ENCODE peak calls at places on chromosomes 1 and 21, in five cellular contexts. O, J, E, D and I are unnamed samples.

GRCh38 chr1:7285856-7286454 is 485.1 kb upstream of the VAMP3 start:
- DNase-seq in O (no peak), J (no peak), E (no peak), D (no peak), I (no peak)

GRCh38 chr1:209823143-209824041 is 4.4 kb upstream of the UTP25 start:
- DNase-seq in J (no peak), D (no peak), E (peak; percentile 51), O (no peak), I (no peak)

GRCh38 chr1:215793210-215793609 is 226.1 kb downstream of the KCTD3 start:
- DNase-seq in E (no peak), D (no peak), O (no peak), J (no peak), I (no peak)

GRCh38 chr1:9426291-9426711 is 113.0 kb upstream of the SLC25A33 start:
- DNase-seq in E (no peak), O (no peak), J (peak; percentile 92), D (no peak), I (no peak)

GRCh38 chr1:208652300-208653160 is 408.3 kb upstream of the PLXNA2 start:
- DNase-seq in J (no peak), D (peak; percentile 26), E (peak; percentile 69), O (peak; percentile 16), I (peak; percentile 60)

GRCh38 chr1:30853350-30853749 is 55.2 kb downstream of the SDC3 start:
- DNase-seq in J (no peak), O (no peak), E (peak; percentile 47), D (no peak), I (no peak)

GRCh38 chr1:62573675-62574074 is 23.6 kb upstream of the ANGPTL3 start:
- DNase-seq in D (no peak), E (no peak), O (no peak), J (no peak), I (no peak)

GRCh38 chr21:41511858-41512257 is 3.9 kb upstream of the TMPRSS2 start:
- DNase-seq in O (no peak), D (no peak), J (no peak), E (no peak), I (no peak)

GRCh38 chr1:39048745-39049370 is 22.7 kb downstream of the NDUFS5 start:
- DNase-seq in J (no peak), D (no peak), O (no peak), E (no peak), I (no peak)

GRCh38 chr21:44442266-44443125 is 12.8 kb upstream of the LRRC3 start:
- DNase-seq in E (no peak), D (peak; percentile 14), J (peak; percentile 16), O (no peak), I (no peak)

GRCh38 chr1:181490740-181491712 is 7.7 kb downstream of the CACNA1E start:
- DNase-seq in J (no peak), E (no peak), D (no peak), O (peak; percentile 40), I (no peak)

GRCh38 chr21:31771685-31772084 is 39.8 kb upstream of the SCAF4 start:
- DNase-seq in E (no peak), D (no peak), O (no peak), J (no peak), I (no peak)

GRCh38 chr1:6534248-6534647 is 20.1 kb downstream of the NOL9 start:
- DNase-seq in E (no peak), O (no peak), J (no peak), D (no peak), I (no peak)

GRCh38 chr1:246659594-246660140 is 64.5 kb upstream of the SCCPDH start:
- DNase-seq in D (no peak), E (no peak), O (no peak), J (no peak), I (no peak)

GRCh38 chr1:234638832-234639799 is 29.1 kb upstream of the IRF2BP2 start:
- DNase-seq in D (peak; percentile 66), E (no peak), O (no peak), J (no peak), I (no peak)

GRCh38 chr1:64871256-64871655 is 95.1 kb downstream of the JAK1 start:
- DNase-seq in D (no peak), E (no peak), O (no peak), J (no peak), I (no peak)

GRCh38 chr1:193417420-193417819 is 231.0 kb upstream of the B3GALT2 start:
- DNase-seq in E (no peak), D (no peak), J (peak; percentile 48), O (no peak), I (no peak)

GRCh38 chr1:171867231-171867630 is 25.9 kb downstream of the DNM3 start:
- DNase-seq in E (no peak), D (no peak), O (no peak), J (no peak), I (no peak)

GRCh38 chr1:171699526-171699925 is 42.3 kb downstream of the VAMP4 start:
- DNase-seq in E (no peak), O (no peak), D (no peak), J (no peak), I (no peak)

GRCh38 chr1:29396438-29397255 is 160.3 kb downstream of the PTPRU start:
- DNase-seq in O (no peak), J (no peak), E (peak; percentile 19), D (no peak), I (no peak)

GRCh38 chr1:185864889-185865288 is 130.7 kb downstream of the HMCN1 start:
- DNase-seq in O (no peak), E (no peak), J (no peak), D (no peak), I (no peak)

GRCh38 chr1:185062710-185063370 is 17.5 kb downstream of the RNF2 start:
- DNase-seq in D (no peak), J (no peak), E (no peak), O (no peak), I (no peak)

GRCh38 chr1:97797403-97798183 is 123.2 kb downstream of the DPYD start:
- DNase-seq in J (no peak), O (peak; percentile 28), E (no peak), D (no peak), I (no peak)

GRCh38 chr1:44113095-44113609 is 5.5 kb upstream of the KLF17 start:
- DNase-seq in D (no peak), O (no peak), J (no peak), E (no peak), I (no peak)

GRCh38 chr1:23745515-23745914 is 2.2 kb downstream of the ELOA start:
- DNase-seq in D (no peak), E (no peak), J (no peak), O (no peak), I (no peak)

GRCh38 chr21:19603011-19603593 is 1199.5 kb upstream of the TMPRSS15 start:
- DNase-seq in D (no peak), E (no peak), O (no peak), J (no peak), I (no peak)
- H3K4me3 ChIP-seq in D (no peak overlapping the region), E (no peak overlapping the region), O (no peak overlapping the region), J (no peak overlapping the region), I (no peak overlapping the region)

GRCh38 chr1:1435911-1436633 is 582 bp downstream of the VWA1 start:
- DNase-seq in E (no peak), D (no peak), J (no peak), O (peak; percentile 22), I (no peak)
- H3K4me1 ChIP-seq in E (peaks cover 47% of the 10 kb centered on the region), D (peaks cover 6% of the 10 kb centered on the region), J (peaks cover 25% of the 10 kb centered on the region), O (peaks cover 52% of the 10 kb centered on the region), I (peaks cover 27% of the 10 kb centered on the region)

DNA sequence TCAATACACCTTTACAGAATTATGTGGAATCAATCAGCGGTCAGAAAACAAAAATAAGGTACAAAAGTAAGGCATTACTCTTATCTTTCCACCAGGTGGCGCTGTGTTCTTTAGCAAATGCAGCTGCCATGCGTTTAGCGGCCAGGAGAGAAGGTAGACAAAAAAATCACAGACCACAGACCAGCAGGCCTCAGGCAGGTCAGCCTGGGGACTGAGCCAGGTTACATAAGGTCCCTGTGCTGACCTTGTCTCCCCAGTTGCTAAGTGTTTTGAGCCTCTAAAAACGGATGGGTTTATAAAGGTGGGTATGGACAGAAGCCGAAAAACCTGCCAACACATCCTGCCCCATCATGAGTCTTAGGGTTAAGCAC is 2.8 kb downstream of the RGS16 start:
- DNase-seq in D (peak; percentile 60), O (peak; percentile 58), J (peak; percentile 63), E (peak; percentile 93), I (no peak)
- H3K4me3 ChIP-seq in D (no peak overlapping the region), O (no peak overlapping the region), J (no peak overlapping the region), E (no peak overlapping the region), I (no peak overlapping the region)

DNA sequence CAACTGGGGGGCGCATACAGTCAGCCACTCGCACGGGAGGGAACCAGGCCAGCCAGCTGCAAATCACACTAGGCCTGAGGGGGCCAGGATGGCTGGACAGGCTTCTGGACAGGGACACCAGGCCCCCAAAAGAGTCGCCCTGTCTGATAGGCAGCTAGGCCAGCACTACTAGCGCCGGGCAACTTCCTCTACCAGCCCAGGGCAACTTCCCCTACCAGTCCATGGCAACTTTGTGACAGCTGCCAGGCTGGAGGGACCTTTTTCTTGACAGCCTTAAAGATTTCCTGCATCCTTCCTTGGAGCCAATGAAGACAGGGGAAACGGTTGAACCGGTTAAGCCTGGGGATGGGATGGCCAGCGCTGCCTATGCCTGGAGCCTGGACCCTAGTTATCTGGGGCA is 5.1 kb downstream of the IFFO2 start:
- DNase-seq in O (no peak), E (no peak), D (no peak), J (peak; percentile 38), I (no peak)
- H3K4me1 ChIP-seq in O (peaks cover 43% of the 10 kb centered on the region), E (peaks cover 20% of the 10 kb centered on the region), D (no peaks in the 10 kb centered on the region), J (peaks cover 89% of the 10 kb centered on the region), I (peaks cover 7% of the 10 kb centered on the region)